ENCODE peak calls at places on chromosomes 6 and 20, in five cellular contexts. A is C1 segment of cervical spinal cord, G is HFF-Myc, B is iPS-NIHi11, Q is OCI-LY7. P is an unnamed sample.

GRCh38 chr6:165159459-165159858 is 149.9 kb downstream of the C6orf118 start:
- DNase-seq in A (no peak), B (no peak), G (no peak), Q (no peak), P (no peak)

GRCh38 chr6:53917464-53917842 is 122.6 kb downstream of the LRRC1 start:
- DNase-seq in A (no peak), G (no peak), B (no peak), Q (no peak), P (no peak)

GRCh38 chr6:118724211-118724610 is 72.8 kb upstream of the CEP85L start:
- DNase-seq in B (no peak), G (no peak), A (no peak), Q (no peak), P (no peak)

GRCh38 chr6:30885481-30885998 is 1.2 kb downstream of the DDR1 start:
- DNase-seq in Q (no peak), A (peak), G (no peak), B (no peak), P (no peak)

GRCh38 chr6:108117427-108118358 is 43.2 kb upstream of the OSTM1 start:
- DNase-seq in Q (no peak), G (no peak), B (peak), A (no peak), P (no peak)

GRCh38 chr6:56714273-56714672 is 71.6 kb upstream of the DST start:
- DNase-seq in G (no peak), B (no peak), Q (no peak), A (no peak), P (no peak)

GRCh38 chr6:117397536-117398227 is 28.1 kb downstream of the ROS1 start:
- DNase-seq in G (no peak), A (no peak), Q (no peak), B (no peak), P (no peak)

GRCh38 chr20:22544462-22544861 is 39.9 kb downstream of the FOXA2 start:
- DNase-seq in G (no peak), A (no peak), Q (no peak), B (no peak), P (no peak)

GRCh38 chr6:41373367-41373918 is 38.0 kb downstream of the NCR2 start:
- DNase-seq in A (no peak), B (no peak), Q (no peak), G (no peak), P (no peak)

GRCh38 chr6:28161410-28162079 is 19.9 kb downstream of the ZKSCAN8 start:
- DNase-seq in G (no peak), Q (peak), B (peak), A (no peak), P (peak)

GRCh38 chr6:1678201-1678600 is 68.5 kb downstream of the FOXC1 start:
- DNase-seq in G (no peak), B (no peak), A (no peak), Q (no peak), P (no peak)